ENCODE peak calls at places on chromosomes 4 and X, in seven cellular contexts. O is stomach, E is uterus, K is sciatic nerve, F is HFF-Myc, D is ureter, A is T-helper 1 cell. B is an unnamed sample.

GRCh38 chr4:105401278-105401677 is 72.6 kb downstream of the PPA2 start:
- DNase-seq in E (no peak), O (no peak), F (no peak), A (no peak), K (no peak), D (no peak), B (no peak)

GRCh38 chr4:625631-626031 is 258 bp downstream of the PDE6B start:
- DNase-seq in E (no peak), F (no peak), A (no peak), O (no peak), D (no peak), K (no peak), B (no peak)

GRCh38 chr4:89434364-89434988 is 126.9 kb upstream of the GPRIN3 start:
- DNase-seq in F (no peak), E (no peak), D (no peak), O (no peak), K (no peak), A (no peak), B (no peak)

GRCh38 chrX:78199851-78200250 is 60.4 kb upstream of the TAF9B start:
- DNase-seq in E (no peak), F (peak), D (no peak), O (no peak), A (no peak), K (no peak), B (no peak)

GRCh38 chr4:54169176-54169575 is 59.9 kb upstream of the PDGFRA start:
- DNase-seq in A (no peak), O (no peak), K (no peak), D (no peak), F (no peak), E (no peak), B (no peak)

GRCh38 chr4:37219251-37219650 is 25.3 kb upstream of the NWD2 start:
- DNase-seq in A (no peak), F (no peak), K (no peak), D (no peak), O (no peak), E (no peak), B (no peak)

GRCh38 chr4:147755567-147756295 is 23.8 kb downstream of the ARHGAP10 start:
- DNase-seq in D (no peak), F (no peak), O (no peak), E (no peak), K (no peak), A (no peak), B (no peak)

GRCh38 chr4:7898385-7898784 is 41.3 kb downstream of the AFAP1 start:
- DNase-seq in A (no peak), O (no peak), E (no peak), D (no peak), K (no peak), F (no peak), B (no peak)

GRCh38 chr4:7630559-7631287 is 196.0 kb upstream of the PSAPL1 start:
- DNase-seq in A (no peak), O (no peak), E (peak), K (no peak), F (peak), D (no peak), B (no peak)

GRCh38 chr4:17762705-17763104 is 18.7 kb downstream of the FAM184B start:
- DNase-seq in E (no peak), F (no peak), D (no peak), O (no peak), A (no peak), K (no peak), B (no peak)

GRCh38 chr4:157271166-157271869 is 50.8 kb downstream of the GRIA2 start:
- DNase-seq in A (no peak), F (no peak), K (no peak), E (no peak), D (no peak), O (no peak), B (no peak)

GRCh38 chr4:825969-826330 is at the start of gene CPLX1:
- DNase-seq in K (no peak), A (no peak), E (no peak), D (no peak), O (peak), F (no peak), B (no peak)

GRCh38 chr4:47340914-47341313 is 122.6 kb downstream of the COMMD8 start:
- DNase-seq in F (no peak), D (no peak), E (no peak), O (no peak), K (no peak), A (no peak), B (no peak)

GRCh38 chr4:16384496-16384895 is 158.2 kb upstream of the TAPT1 start:
- DNase-seq in D (no peak), A (no peak), F (no peak), E (no peak), O (no peak), K (no peak), B (no peak)

GRCh38 chr4:89837385-89837995 is 529 bp upstream of the SNCA start:
- DNase-seq in O (no peak), F (no peak), E (no peak), D (no peak), A (no peak), K (peak), B (no peak)

GRCh38 chrX:41705680-41706374 is 17.1 kb downstream of the GPR34 start:
- DNase-seq in K (no peak), F (no peak), O (no peak), E (no peak), A (no peak), D (no peak), B (no peak)

GRCh38 chr4:107138433-107138832 is 102.3 kb upstream of the DKK2 start:
- DNase-seq in A (no peak), E (no peak), K (no peak), D (no peak), O (no peak), F (no peak), B (no peak)

GRCh38 chrX:40570346-40571093 is 10.2 kb upstream of the ATP6AP2 start:
- DNase-seq in E (no peak), A (no peak), O (no peak), F (no peak), K (no peak), D (no peak), B (no peak)

GRCh38 chrX:41475611-41476241 is 28.6 kb downstream of the NYX start:
- DNase-seq in O (no peak), F (no peak), A (no peak), E (no peak), D (no peak), K (no peak), B (no peak)

GRCh38 chr4:111806331-111806730 is 338.9 kb upstream of the FAM241A start:
- DNase-seq in F (no peak), O (no peak), E (no peak), K (no peak), D (no peak), A (no peak), B (no peak)

GRCh38 chr4:98939892-98940298 is 11.0 kb upstream of the EIF4E start:
- DNase-seq in D (no peak), O (no peak), K (no peak), F (no peak), A (no peak), E (no peak), B (no peak)

GRCh38 chr4:66906314-66906713 is 639.0 kb downstream of the CENPC start:
- DNase-seq in E (no peak), F (no peak), O (no peak), A (no peak), D (no peak), K (no peak), B (no peak)

GRCh38 chr4:2284934-2285664 is 23.2 kb upstream of the MXD4 start:
- DNase-seq in F (no peak), A (peak), D (no peak), K (peak), E (no peak), O (no peak), B (no peak)

GRCh38 chr4:158914178-158914577 is 145.4 kb downstream of the FNIP2 start:
- DNase-seq in K (no peak), O (no peak), D (no peak), A (no peak), E (no peak), F (no peak), B (no peak)

GRCh38 chr4:15506464-15506863 is 36.8 kb downstream of the CC2D2A start:
- DNase-seq in O (no peak), A (no peak), E (no peak), F (no peak), D (no peak), K (no peak), B (no peak)

GRCh38 chr4:105765690-105766407 is 57.3 kb downstream of the GSTCD start:
- DNase-seq in A (no peak), O (no peak), F (peak), E (no peak), K (no peak), D (no peak), B (no peak)

GRCh38 chr4:1052231-1052671 is 40.8 kb downstream of the FGFRL1 start:
- DNase-seq in F (no peak), A (no peak), K (peak), E (no peak), D (no peak), O (peak), B (no peak)

GRCh38 chr4:184536070-184536880 is 61.9 kb upstream of the IRF2 start:
- DNase-seq in D (no peak), F (no peak), O (no peak), K (no peak), E (no peak), A (no peak), B (no peak)

GRCh38 chr4:102758241-102758871 is 2.4 kb downstream of the MANBA start:
- DNase-seq in O (no peak), D (no peak), A (no peak), E (no peak), F (no peak), K (no peak), B (no peak)

GRCh38 chr4:62835579-62835978 is 1573.7 kb downstream of the TECRL start:
- DNase-seq in E (no peak), D (no peak), O (no peak), K (no peak), A (no peak), F (no peak), B (no peak)

GRCh38 chrX:132651411-132652086 is 162.7 kb upstream of the MBNL3 start:
- DNase-seq in K (no peak), F (no peak), O (no peak), A (no peak), D (no peak), E (no peak), B (no peak)

GRCh38 chr4:95377511-95377910 is 171.3 kb downstream of the UNC5C start:
- DNase-seq in A (no peak), D (no peak), F (no peak), E (no peak), O (no peak), K (no peak), B (no peak)